ENCODE peak calls at places on chromosomes 11 and 22, in five cellular contexts. T, I, P, S and H are unnamed samples. For H3K4me1, the result is how much of the 10 kb centered on the place peaks cover.

GRCh38 chr22:49365910-49366309 is 461.8 kb downstream of the BRD1 start:
- DNase-seq in T (no peak), I (no peak), P (no peak), S (no peak), H (no peak)

GRCh38 chr11:70495351-70496310 is 97.3 kb downstream of the CTTN start:
- DNase-seq in T (peak), I (no peak), P (no peak), S (no peak), H (no peak)

GRCh38 chr22:41848468-41848867 is 15.6 kb downstream of the SREBF2 start:
- DNase-seq in T (peak), I (no peak), P (no peak), S (no peak), H (no peak)

GRCh38 chr11:19890308-19890707 is 177.7 kb downstream of the NAV2 start:
- DNase-seq in T (no peak), I (no peak), P (no peak), S (peak), H (no peak)

GRCh38 chr11:117199916-117200812 is 994 bp downstream of the TAGLN start:
- DNase-seq in T (no peak), I (no peak), P (no peak), S (no peak), H (no peak)

GRCh38 chr22:22848364-22848866 is 39.2 kb upstream of the IGLL5 start:
- DNase-seq in T (peak), I (peak), P (peak), S (peak), H (peak)

GRCh38 chr22:32776397-32776796 is 25.1 kb upstream of the TIMP3 start:
- DNase-seq in T (no peak), I (no peak), P (no peak), S (no peak), H (no peak)

GRCh38 chr11:32034149-32034548 is 56.7 kb upstream of the RCN1 start:
- DNase-seq in T (no peak), I (no peak), P (no peak), S (peak), H (no peak)

GRCh38 chr11:66886671-66887221 is 29.9 kb downstream of the LRFN4 start:
- DNase-seq in T (no peak), I (no peak), P (no peak), S (no peak), H (no peak)

GRCh38 chr11:3796796-3797328 is 492 bp downstream of the NUP98 start:
- DNase-seq in T (no peak), I (no peak), P (no peak), S (no peak), H (no peak)

GRCh38 chr11:111775024-111775710 is 9.0 kb upstream of the PPP2R1B start:
- DNase-seq in T (peak), I (no peak), P (no peak), S (no peak), H (no peak)

GRCh38 chr11:27696112-27696511 is 4.1 kb downstream of the BDNF start:
- DNase-seq in T (no peak), I (no peak), P (no peak), S (no peak), H (no peak)

GRCh38 chr11:4821021-4821420 is at the start of gene OR51F2:
- DNase-seq in T (no peak), I (no peak), P (no peak), S (no peak), H (no peak)

GRCh38 chr11:4830909-4831308 is 9.8 kb downstream of the OR51F2 start:
- DNase-seq in T (no peak), I (no peak), P (no peak), S (no peak), H (no peak)

GRCh38 chr11:4825132-4825531 is 4.0 kb downstream of the OR51F2 start:
- DNase-seq in T (no peak), I (no peak), P (no peak), S (no peak), H (no peak)

GRCh38 chr11:4826425-4826824 is 5.3 kb downstream of the OR51F2 start:
- DNase-seq in T (no peak), I (no peak), P (no peak), S (no peak), H (no peak)
- H3K4me1 ChIP-seq in T (under half), I (under half), P (under half), S (under half), H (under half)

GRCh38 chr11:35539781-35540281 is 14.4 kb upstream of the PAMR1 start:
- DNase-seq in T (no peak), I (no peak), P (no peak), S (peak), H (no peak)
- H3K27ac ChIP-seq in T (no peak), I (no peak), P (no peak), S (peak), H (no peak)

GRCh38 chr22:36374603-36375024 is 13.2 kb downstream of the MYH9 start:
- DNase-seq in T (peak), I (no peak), P (peak), S (no peak), H (peak)
- H3K4me1 ChIP-seq in T (under half), I (under half), P (half or more), S (half or more), H (half or more)

GRCh38 chr11:34994859-34995258 is 78.4 kb downstream of the PDHX start:
- DNase-seq in T (no peak), I (no peak), P (no peak), S (no peak), H (no peak)

GRCh38 chr11:34996958-34997357 is 80.5 kb downstream of the PDHX start:
- DNase-seq in T (no peak), I (no peak), P (no peak), S (no peak), H (no peak)

GRCh38 chr11:35003658-35004057 is 87.2 kb downstream of the PDHX start:
- DNase-seq in T (no peak), I (no peak), P (no peak), S (no peak), H (no peak)

GRCh38 chr11:34999453-34999852 is 83.0 kb downstream of the PDHX start:
- DNase-seq in T (no peak), I (no peak), P (no peak), S (no peak), H (no peak)

DNA sequence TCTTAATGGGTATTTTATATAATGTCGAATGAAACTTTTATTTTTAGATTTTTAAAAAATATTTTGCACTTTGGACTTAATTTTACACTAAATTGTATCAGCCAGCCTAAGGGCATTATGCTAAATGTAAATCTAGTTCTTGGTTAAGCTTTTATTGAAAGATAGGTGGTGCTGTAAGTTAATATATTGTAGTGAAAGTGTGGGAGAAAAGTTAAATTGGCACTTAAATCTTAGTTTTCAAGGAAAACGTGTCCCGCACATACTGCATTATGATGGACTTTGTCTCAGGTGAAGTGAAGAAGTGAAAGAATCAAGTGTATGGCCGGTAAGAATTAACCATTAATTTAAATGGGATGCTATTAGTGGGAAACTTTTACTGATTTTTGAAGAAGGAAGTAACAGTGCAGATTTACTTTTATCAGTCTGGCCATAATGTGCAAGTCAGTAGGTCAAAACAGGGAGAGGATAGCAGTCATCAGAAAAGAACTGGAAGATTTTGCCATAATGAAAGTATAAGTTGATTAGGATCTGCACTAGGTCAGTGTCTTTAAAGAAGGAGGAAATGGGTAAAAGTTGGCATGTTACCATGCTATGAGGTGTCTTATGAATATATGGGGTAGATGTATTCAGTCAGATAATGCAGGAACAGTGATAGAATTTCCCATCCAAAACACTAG is 81.6 kb downstream of the PDHX start:
- DNase-seq in T (no peak), I (no peak), P (peak), S (peak), H (no peak)
- H3K27ac ChIP-seq in T (no peak), I (no peak), P (no peak), S (no peak), H (no peak)